ENCODE peak calls at places on chromosomes 6 and 20, in four cellular contexts. A, T, Q and V are unnamed samples.
A peak's percentile ranks its signal among the peaks of the same experiment; 100 is the strongest.

GRCh38 chr6:157684620-157685299 is 138.3 kb upstream of the SNX9 start:
- DNase-seq in A (no peak), T (no peak), Q (no peak), V (no peak)

GRCh38 chr6:141153563-141153962 is 979.2 kb upstream of the GJE1 start:
- DNase-seq in A (no peak), Q (no peak), T (peak; percentile 77), V (no peak)

GRCh38 chr6:37145443-37145842 is 24.5 kb upstream of the PIM1 start:
- DNase-seq in T (no peak), A (no peak), Q (no peak), V (no peak)

GRCh38 chr6:92043782-92044181 is 1375.6 kb downstream of the EPHA7 start:
- DNase-seq in Q (no peak), T (no peak), A (no peak), V (no peak)

GRCh38 chr6:53493635-53494025 is 51.3 kb downstream of the GCLC start:
- DNase-seq in A (no peak), T (no peak), Q (no peak), V (no peak)

GRCh38 chr6:4941782-4942672 is 61.8 kb downstream of the RPP40 start:
- DNase-seq in Q (peak; percentile 93), A (peak; percentile 46), T (peak; percentile 78), V (peak; percentile 85)

GRCh38 chr6:24431045-24431451 is 28.3 kb downstream of the MRS2 start:
- DNase-seq in Q (peak; percentile 45), A (no peak), T (peak; percentile 56), V (no peak)

GRCh38 chr6:47545223-47545622 is 67.6 kb downstream of the CD2AP start:
- DNase-seq in Q (no peak), A (no peak), T (no peak), V (no peak)

GRCh38 chr6:41272591-41273175 is 13.8 kb downstream of the TREM1 start:
- DNase-seq in Q (no peak), A (no peak), T (no peak), V (no peak)

GRCh38 chr6:170232186-170233002 is 58.5 kb downstream of the DLL1 start:
- DNase-seq in A (no peak), T (no peak), Q (peak; percentile 36), V (no peak)

GRCh38 chr6:26092443-26092842 is 5.2 kb downstream of the HFE start:
- DNase-seq in A (no peak), Q (no peak), T (no peak), V (no peak)

GRCh38 chr6:103797738-103798137 is 1062.0 kb downstream of the HACE1 start:
- DNase-seq in A (no peak), Q (no peak), T (no peak), V (no peak)

GRCh38 chr6:168377481-168377850 is 57.9 kb upstream of the DACT2 start:
- DNase-seq in A (peak; percentile 62), T (no peak), Q (no peak), V (no peak)

GRCh38 chr20:51529027-51529749 is 13.3 kb downstream of the NFATC2 start:
- DNase-seq in A (no peak), Q (no peak), T (peak; percentile 68), V (no peak)

GRCh38 chr6:118281291-118281690 is 266.8 kb upstream of the PLN start:
- DNase-seq in T (no peak), Q (no peak), A (no peak), V (no peak)

GRCh38 chr6:163897030-163897429 is 482.5 kb downstream of the QKI start:
- DNase-seq in T (peak; percentile 18), Q (no peak), A (peak; percentile 20), V (no peak)

GRCh38 chr6:21596379-21597242 is 3.1 kb downstream of the SOX4 start:
- DNase-seq in A (peak; percentile 46), T (peak; percentile 77), Q (peak; percentile 50), V (no peak)

GRCh38 chr6:5379647-5380242 is 118.4 kb downstream of the FARS2 start:
- DNase-seq in A (no peak), T (peak; percentile 78), Q (peak; percentile 13), V (no peak)

GRCh38 chr20:50207026-50207425 is 16.4 kb downstream of the CEBPB start:
- DNase-seq in Q (no peak), T (no peak), A (no peak), V (no peak)
- TF ChIP-seq CTCF in Q (no peak), T (no peak), A (no peak), V (no peak)

DNA sequence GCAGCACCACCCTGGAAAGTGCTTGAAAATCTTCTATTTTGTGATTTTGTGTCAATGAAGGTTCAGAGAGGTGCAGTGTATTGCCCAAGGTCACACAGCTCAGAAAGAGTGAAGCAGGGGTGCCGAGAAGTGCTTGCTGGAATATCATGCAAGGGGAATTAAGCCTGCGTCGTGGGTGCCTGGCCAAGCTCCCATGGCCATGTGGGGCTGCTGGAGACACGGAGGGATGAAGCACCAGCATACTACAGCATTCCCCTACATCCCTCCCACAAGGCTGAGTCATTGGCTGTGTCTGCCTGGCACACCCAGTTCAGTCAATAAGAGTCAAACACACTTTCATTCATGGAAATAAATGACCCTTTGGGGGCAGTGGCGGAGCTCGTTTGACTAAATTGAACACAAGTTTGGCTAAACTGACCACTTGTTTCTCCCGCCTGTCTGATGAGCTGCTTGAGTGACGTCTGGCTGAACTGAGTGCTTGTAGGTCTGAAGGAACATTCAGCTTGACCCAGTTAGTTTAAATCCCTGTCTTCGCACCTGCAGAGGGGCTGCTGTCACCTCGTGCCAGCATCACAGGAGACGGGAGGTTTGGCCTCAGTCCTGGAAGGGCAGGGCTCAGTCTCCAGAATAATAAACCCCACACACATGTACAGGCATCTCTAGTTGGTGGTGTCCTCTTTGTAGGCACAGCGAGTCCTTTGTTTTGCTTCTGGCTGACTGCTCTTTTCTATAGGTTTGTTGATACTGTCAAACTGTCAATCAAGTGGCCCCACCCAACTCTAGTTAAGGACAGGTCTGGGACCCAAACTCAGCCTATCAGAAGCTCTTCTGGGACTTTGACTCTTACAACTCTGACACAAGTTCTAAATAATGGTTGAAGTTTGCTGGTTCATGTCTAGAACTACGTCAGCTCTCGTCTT is 8.4 kb upstream of the TGM2 start:
- DNase-seq in Q (peak; percentile 98), T (no peak), A (peak; percentile 51), V (peak; percentile 79)
- TF ChIP-seq CTCF in Q (no peak), T (no peak), A (no peak), V (no peak)

DNA sequence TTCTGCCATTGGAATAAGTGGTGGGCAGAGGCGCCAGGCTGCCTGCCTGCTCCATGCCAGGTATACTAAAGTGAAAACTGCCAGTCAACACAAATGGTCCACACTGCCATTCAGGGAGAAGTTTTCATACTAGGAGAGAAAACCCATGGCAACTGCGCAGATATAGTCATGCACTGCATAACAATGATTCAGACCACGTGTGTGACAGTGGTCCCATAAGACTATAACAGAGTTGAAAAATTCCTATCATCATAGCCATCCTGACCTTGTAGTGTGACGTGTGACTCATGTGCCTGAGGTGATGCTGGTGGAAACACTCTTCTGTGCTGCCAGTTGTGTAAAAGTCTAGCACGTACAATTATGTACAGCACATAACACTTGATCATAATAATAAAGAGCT is 25.1 kb downstream of the ZC3H12D start:
- DNase-seq in T (no peak), Q (no peak), A (no peak), V (no peak)
- TF ChIP-seq CTCF in T (no peak), Q (no peak), A (no peak), V (no peak)

GRCh38 chr6:106744781-106745180 is 115.4 kb downstream of the QRSL1 start:
- DNase-seq in A (no peak), Q (no peak), T (no peak), V (no peak)

GRCh38 chr6:106739387-106739786 is 110.0 kb downstream of the QRSL1 start:
- DNase-seq in Q (peak; percentile 78), A (peak; percentile 55), T (no peak), V (no peak)

GRCh38 chr6:106735828-106736227 is 106.5 kb downstream of the QRSL1 start:
- DNase-seq in T (no peak), A (no peak), Q (no peak), V (no peak)

GRCh38 chr6:106736502-106736901 is 107.1 kb downstream of the QRSL1 start:
- DNase-seq in A (no peak), Q (no peak), T (no peak), V (no peak)

GRCh38 chr6:106740287-106740686 is 110.9 kb downstream of the QRSL1 start:
- DNase-seq in Q (no peak), A (no peak), T (no peak), V (no peak)
- TF ChIP-seq CTCF in Q (no peak), A (no peak), T (no peak), V (no peak)

GRCh38 chr6:90118581-90118980 is 178.1 kb downstream of the BACH2 start:
- DNase-seq in A (no peak), T (no peak), Q (no peak), V (no peak)
- TF ChIP-seq CTCF in A (no peak), T (no peak), Q (no peak), V (no peak)

DNA sequence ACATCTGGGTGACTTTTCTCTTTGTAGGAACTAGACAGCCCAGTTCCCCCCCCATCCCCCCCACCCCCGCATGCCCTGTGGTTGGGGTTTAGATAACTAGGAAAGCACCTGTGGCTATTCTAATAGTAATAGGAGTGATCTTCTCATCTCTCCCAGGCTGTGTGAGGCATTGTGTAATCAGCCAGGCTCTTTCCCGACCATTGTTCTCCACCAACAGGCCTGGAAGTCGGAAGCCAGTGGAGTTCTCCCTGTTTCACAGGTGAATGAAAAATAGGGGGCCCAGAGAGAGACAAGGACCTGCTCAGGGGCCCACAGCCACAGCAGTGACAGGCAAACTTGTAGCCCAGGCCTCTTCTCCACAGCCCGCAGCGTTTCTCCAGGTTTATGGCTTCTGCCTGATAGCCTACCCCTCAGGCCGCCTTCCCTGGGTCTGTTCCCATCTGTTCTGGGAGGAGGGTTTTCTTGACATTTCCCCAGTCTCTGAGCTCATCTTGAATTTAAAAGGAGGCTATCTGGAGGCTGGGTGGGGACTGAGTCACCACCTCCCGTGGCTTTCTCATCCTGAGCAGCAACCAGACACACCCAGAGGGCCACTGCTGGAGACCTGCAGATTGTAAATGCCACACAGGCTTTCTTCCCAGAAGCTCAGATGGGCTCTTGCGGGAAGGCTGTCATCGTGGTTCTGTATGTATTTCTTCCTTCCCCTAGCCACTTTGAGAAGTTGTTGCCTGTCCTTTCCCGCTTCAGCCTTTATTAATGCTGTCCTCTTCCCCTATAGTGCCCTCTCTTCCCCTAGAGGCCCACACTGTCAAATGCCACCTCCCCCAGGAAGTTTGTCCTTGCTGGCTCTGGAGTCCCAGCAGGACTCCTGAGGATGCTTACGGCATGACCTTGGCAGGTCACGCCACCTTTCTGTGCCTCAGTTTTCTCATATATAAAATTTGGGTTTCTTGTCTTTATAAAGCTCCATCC is 75.9 kb upstream of the MYL9 start:
- DNase-seq in Q (peak; percentile 88), A (peak; percentile 68), T (peak; percentile 31), V (peak; percentile 65)
- TF ChIP-seq CTCF in Q (no peak), A (no peak), T (no peak), V (no peak)

DNA sequence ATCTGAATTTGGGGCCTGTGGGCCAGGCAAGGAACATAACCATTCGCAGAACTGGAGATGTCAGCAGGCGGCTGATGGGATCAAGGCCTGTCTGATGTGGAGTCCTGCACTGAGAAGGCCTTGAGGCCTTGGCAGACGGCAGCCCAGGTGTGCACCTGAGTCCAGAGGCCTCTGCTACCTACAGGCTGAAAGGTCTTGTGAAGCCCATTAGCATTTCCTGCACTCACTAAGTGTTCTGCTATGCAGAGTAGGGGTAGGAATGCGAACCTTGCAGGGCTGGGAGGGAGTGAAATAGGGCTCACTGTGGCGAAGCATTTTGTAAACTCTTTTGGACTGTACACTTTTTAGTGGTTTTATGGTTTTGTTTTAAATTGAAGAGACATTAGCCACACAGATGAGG is 48.3 kb upstream of the RNF24 start:
- DNase-seq in T (no peak), A (no peak), Q (no peak), V (no peak)
- TF ChIP-seq CTCF in T (no peak), A (no peak), Q (no peak), V (no peak)